ENCODE peak calls at places on chromosome 5, in six cellular contexts. One of them, this sample, is unnamed.

GRCh38 chr5:14250094-14250777 is 107.1 kb downstream of the TRIO start:
- DNase-seq in mesenchymal stem cell: peak; percentile 52
- DNase-seq in IMR-90: peak; percentile 86
- DNase-seq in trophoblast cell: peak; percentile 89
- DNase-seq in mesendoderm: peak; percentile 88
- DNase-seq in H1: no peak
- DNase-seq in this sample: peak; percentile 46

GRCh38 chr5:108858959-108859358 is 111.3 kb downstream of the FER start:
- DNase-seq in mesenchymal stem cell: peak; percentile 10
- DNase-seq in IMR-90: peak; percentile 44
- DNase-seq in trophoblast cell: no peak
- DNase-seq in mesendoderm: no peak
- DNase-seq in H1: no peak
- DNase-seq in this sample: no peak

GRCh38 chr5:131587541-131587940 is 47.5 kb downstream of the RAPGEF6 start:
- DNase-seq in mesenchymal stem cell: peak; percentile 19
- DNase-seq in IMR-90: peak; percentile 47
- DNase-seq in trophoblast cell: no peak
- DNase-seq in mesendoderm: peak; percentile 49
- DNase-seq in H1: no peak
- DNase-seq in this sample: no peak

GRCh38 chr5:102296229-102296817 is at the start of gene SLCO4C1:
- DNase-seq in mesenchymal stem cell: peak; percentile 73
- DNase-seq in IMR-90: no peak
- DNase-seq in trophoblast cell: peak; percentile 77
- DNase-seq in mesendoderm: peak; percentile 96
- DNase-seq in H1: peak; percentile 95
- DNase-seq in this sample: peak; percentile 76

GRCh38 chr5:29750453-29750852 is 1443.0 kb upstream of the CDH6 start:
- DNase-seq in mesenchymal stem cell: no peak
- DNase-seq in IMR-90: no peak
- DNase-seq in trophoblast cell: no peak
- DNase-seq in mesendoderm: no peak
- DNase-seq in H1: no peak
- DNase-seq in this sample: no peak

GRCh38 chr5:62206150-62206829 is 99.7 kb upstream of the KIF2A start:
- DNase-seq in mesenchymal stem cell: peak; percentile 2
- DNase-seq in IMR-90: no peak
- DNase-seq in trophoblast cell: no peak
- DNase-seq in mesendoderm: peak; percentile 85
- DNase-seq in H1: no peak
- DNase-seq in this sample: no peak

GRCh38 chr5:79774171-79774854 is 84.7 kb downstream of the CMYA5 start:
- DNase-seq in mesenchymal stem cell: peak; percentile 2
- DNase-seq in IMR-90: peak; percentile 4
- DNase-seq in trophoblast cell: peak; percentile 14
- DNase-seq in mesendoderm: peak; percentile 95
- DNase-seq in H1: peak; percentile 76
- DNase-seq in this sample: no peak

GRCh38 chr5:38634961-38635369 is 78.5 kb upstream of the LIFR start:
- DNase-seq in mesenchymal stem cell: no peak
- DNase-seq in IMR-90: no peak
- DNase-seq in trophoblast cell: peak; percentile 81
- DNase-seq in mesendoderm: peak; percentile 42
- DNase-seq in H1: no peak
- DNase-seq in this sample: no peak

GRCh38 chr5:6734243-6734695 is 21.0 kb downstream of the TENT4A start:
- DNase-seq in mesenchymal stem cell: no peak
- DNase-seq in IMR-90: peak; percentile 56
- DNase-seq in trophoblast cell: no peak
- DNase-seq in mesendoderm: no peak
- DNase-seq in H1: no peak
- DNase-seq in this sample: no peak

GRCh38 chr5:135944967-135945560 is 9.7 kb downstream of the LECT2 start:
- DNase-seq in mesenchymal stem cell: peak; percentile 84
- DNase-seq in IMR-90: peak; percentile 89
- DNase-seq in trophoblast cell: peak; percentile 65
- DNase-seq in mesendoderm: peak; percentile 83
- DNase-seq in H1: no peak
- DNase-seq in this sample: peak; percentile 61

GRCh38 chr5:115170128-115170923 is 618 bp upstream of the TRIM36 start:
- DNase-seq in mesenchymal stem cell: peak; percentile 38
- DNase-seq in IMR-90: peak; percentile 1
- DNase-seq in trophoblast cell: peak; percentile 44
- DNase-seq in mesendoderm: no peak
- DNase-seq in H1: peak; percentile 85
- DNase-seq in this sample: no peak

GRCh38 chr5:38922199-38922598 is 76.4 kb downstream of the OSMR start:
- DNase-seq in mesenchymal stem cell: peak; percentile 53
- DNase-seq in IMR-90: peak; percentile 51
- DNase-seq in trophoblast cell: peak; percentile 23
- DNase-seq in mesendoderm: peak; percentile 59
- DNase-seq in H1: peak; percentile 64
- DNase-seq in this sample: peak; percentile 26

GRCh38 chr5:90967443-90967842 is 408.8 kb downstream of the ADGRV1 start:
- DNase-seq in mesenchymal stem cell: no peak
- DNase-seq in IMR-90: no peak
- DNase-seq in trophoblast cell: no peak
- DNase-seq in mesendoderm: no peak
- DNase-seq in H1: no peak
- DNase-seq in this sample: no peak

GRCh38 chr5:979100-979817 is 29.3 kb upstream of the NKD2 start:
- DNase-seq in mesenchymal stem cell: no peak
- DNase-seq in IMR-90: no peak
- DNase-seq in trophoblast cell: no peak
- DNase-seq in mesendoderm: no peak
- DNase-seq in H1: no peak
- DNase-seq in this sample: no peak

GRCh38 chr5:111973946-111974345 is 217.0 kb upstream of the NREP start:
- DNase-seq in mesenchymal stem cell: no peak
- DNase-seq in IMR-90: no peak
- DNase-seq in trophoblast cell: no peak
- DNase-seq in mesendoderm: no peak
- DNase-seq in H1: no peak
- DNase-seq in this sample: no peak

GRCh38 chr5:42636946-42637345 is 119.7 kb upstream of the CCDC152 start:
- DNase-seq in mesenchymal stem cell: no peak
- DNase-seq in IMR-90: no peak
- DNase-seq in trophoblast cell: no peak
- DNase-seq in mesendoderm: no peak
- DNase-seq in H1: no peak
- DNase-seq in this sample: no peak

GRCh38 chr5:138139776-138140080 is 500 bp upstream of the NME5 start:
- DNase-seq in mesenchymal stem cell: no peak
- DNase-seq in IMR-90: no peak
- DNase-seq in trophoblast cell: no peak
- DNase-seq in mesendoderm: no peak
- DNase-seq in H1: no peak
- DNase-seq in this sample: no peak

GRCh38 chr5:172797800-172798199 is 26.8 kb upstream of the DUSP1 start:
- DNase-seq in mesenchymal stem cell: no peak
- DNase-seq in IMR-90: no peak
- DNase-seq in trophoblast cell: no peak
- DNase-seq in mesendoderm: no peak
- DNase-seq in H1: no peak
- DNase-seq in this sample: no peak

GRCh38 chr5:95823738-95824609 is 1.4 kb upstream of the GLRX start:
- DNase-seq in mesenchymal stem cell: peak; percentile 99
- DNase-seq in IMR-90: peak; percentile 97
- DNase-seq in trophoblast cell: peak; percentile 91
- DNase-seq in mesendoderm: peak; percentile 56
- DNase-seq in H1: no peak
- DNase-seq in this sample: no peak

GRCh38 chr5:89930591-89931383 is 478.8 kb downstream of the CETN3 start:
- DNase-seq in mesenchymal stem cell: peak; percentile 52
- DNase-seq in IMR-90: peak; percentile 37
- DNase-seq in trophoblast cell: no peak
- DNase-seq in mesendoderm: peak; percentile 37
- DNase-seq in H1: no peak
- DNase-seq in this sample: no peak

GRCh38 chr5:6202615-6203365 is 175.6 kb downstream of the MED10 start:
- DNase-seq in mesenchymal stem cell: no peak
- DNase-seq in IMR-90: no peak
- DNase-seq in trophoblast cell: no peak
- DNase-seq in mesendoderm: peak; percentile 52
- DNase-seq in H1: peak; percentile 66
- DNase-seq in this sample: no peak

GRCh38 chr5:41871866-41872265 is 1.6 kb upstream of the OXCT1 start:
- DNase-seq in mesenchymal stem cell: no peak
- DNase-seq in IMR-90: peak; percentile 33
- DNase-seq in trophoblast cell: no peak
- DNase-seq in mesendoderm: no peak
- DNase-seq in H1: no peak
- DNase-seq in this sample: no peak

GRCh38 chr5:73119492-73120157 is 750 bp upstream of the TMEM171 start:
- DNase-seq in mesenchymal stem cell: peak; percentile 20
- DNase-seq in IMR-90: no peak
- DNase-seq in trophoblast cell: no peak
- DNase-seq in mesendoderm: peak; percentile 40
- DNase-seq in H1: peak; percentile 74
- DNase-seq in this sample: no peak

DNA sequence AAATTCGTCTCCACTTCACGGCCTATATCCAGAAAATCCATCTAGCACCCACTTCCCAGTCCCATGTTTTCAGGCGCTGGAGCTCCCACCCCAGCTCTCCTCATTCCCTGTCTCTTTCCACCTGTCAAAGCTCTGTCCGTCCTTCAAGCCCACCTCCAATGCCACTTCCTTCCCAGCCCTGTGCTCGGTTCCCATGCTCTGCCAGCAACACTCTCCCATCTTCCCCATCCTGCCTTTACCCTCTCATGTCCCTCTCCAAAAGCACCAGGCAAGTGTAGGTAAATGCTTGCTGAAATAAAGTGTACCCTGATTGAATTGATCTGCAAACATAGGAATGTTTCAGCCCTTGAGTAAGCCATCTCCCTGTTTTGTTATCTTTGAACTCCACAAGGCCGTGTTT is 9.2 kb downstream of the DRD1 start:
- DNase-seq in mesenchymal stem cell: no peak
- DNase-seq in IMR-90: no peak
- DNase-seq in trophoblast cell: no peak
- DNase-seq in mesendoderm: peak; percentile 11
- DNase-seq in H1: no peak
- DNase-seq in this sample: no peak
- H3K4me3 ChIP-seq in mesenchymal stem cell: no peak overlapping the region
- H3K4me3 ChIP-seq in IMR-90: no peak overlapping the region
- H3K4me3 ChIP-seq in trophoblast cell: no peak overlapping the region
- H3K4me3 ChIP-seq in mesendoderm: no peak overlapping the region
- H3K4me3 ChIP-seq in H1: no peak overlapping the region
- H3K4me3 ChIP-seq in this sample: no peak overlapping the region

DNA sequence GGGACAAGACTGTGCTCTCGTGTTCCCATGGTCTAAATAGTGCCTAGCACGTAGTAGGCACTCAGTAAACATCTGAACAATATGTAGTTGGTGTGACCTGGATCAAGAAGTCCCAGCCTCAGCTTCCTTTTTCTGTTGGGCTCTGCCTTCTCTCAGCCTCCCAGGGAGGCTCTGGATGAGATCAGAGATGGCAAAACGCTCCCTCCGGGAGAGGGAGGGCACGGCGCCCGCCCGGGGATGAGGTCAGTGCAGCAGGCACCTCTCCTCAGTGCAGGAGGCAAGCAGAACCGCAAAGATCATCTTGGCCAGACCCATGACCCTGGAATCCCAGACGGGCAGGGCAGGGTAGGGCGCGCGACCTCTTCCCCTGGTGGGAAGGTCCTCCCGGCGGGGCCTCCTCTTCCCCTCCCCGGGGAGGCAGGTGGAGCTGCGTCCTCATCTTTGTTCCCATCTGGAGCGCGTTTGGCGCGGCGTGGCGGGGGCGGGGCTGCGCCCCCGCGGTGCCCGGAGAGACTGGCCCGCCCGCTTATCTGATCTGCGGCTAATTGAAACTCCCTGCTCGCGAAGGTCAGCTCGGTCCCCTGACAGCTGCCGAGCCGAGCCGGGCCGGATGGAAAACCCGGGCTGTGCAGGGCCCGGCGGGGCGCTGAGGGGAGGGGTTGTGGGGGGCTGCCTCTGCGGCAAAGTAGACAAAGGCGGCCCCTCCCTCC is 60.9 kb downstream of the CXXC5 start:
- DNase-seq in mesenchymal stem cell: peak; percentile 91
- DNase-seq in IMR-90: peak; percentile 28
- DNase-seq in trophoblast cell: no peak
- DNase-seq in mesendoderm: peak; percentile 97
- DNase-seq in H1: no peak
- DNase-seq in this sample: peak; percentile 79
- H3K27ac ChIP-seq in mesenchymal stem cell: peak overlapping the region; percentile 77
- H3K27ac ChIP-seq in IMR-90: no peak overlapping the region
- H3K27ac ChIP-seq in trophoblast cell: peak overlapping the region; percentile 93
- H3K27ac ChIP-seq in mesendoderm: peak overlapping the region; percentile 97
- H3K27ac ChIP-seq in H1: peak overlapping the region; percentile 13
- H3K27ac ChIP-seq in this sample: peak overlapping the region; percentile 72

GRCh38 chr5:141319699-141320098 is 885 bp downstream of the TAF7 start:
- DNase-seq in mesenchymal stem cell: no peak
- DNase-seq in IMR-90: no peak
- DNase-seq in trophoblast cell: no peak
- DNase-seq in mesendoderm: peak; percentile 3
- DNase-seq in H1: no peak
- DNase-seq in this sample: no peak
- H2AK5ac ChIP-seq in mesenchymal stem cell: no peak overlapping the region
- H2AK5ac ChIP-seq in IMR-90: no peak overlapping the region
- H2AK5ac ChIP-seq in trophoblast cell: no peak overlapping the region
- H2AK5ac ChIP-seq in mesendoderm: no peak overlapping the region
- H2AK5ac ChIP-seq in H1: peak overlapping the region; percentile 84
- H2AK5ac ChIP-seq in this sample: no peak overlapping the region

GRCh38 chr5:160469156-160470144 is 47.8 kb downstream of the PTTG1 start:
- DNase-seq in mesenchymal stem cell: no peak
- DNase-seq in IMR-90: no peak
- DNase-seq in trophoblast cell: no peak
- DNase-seq in mesendoderm: no peak
- DNase-seq in H1: no peak
- DNase-seq in this sample: no peak

GRCh38 chr5:160472482-160472881 is 50.8 kb downstream of the PTTG1 start:
- DNase-seq in mesenchymal stem cell: no peak
- DNase-seq in IMR-90: no peak
- DNase-seq in trophoblast cell: no peak
- DNase-seq in mesendoderm: no peak
- DNase-seq in H1: no peak
- DNase-seq in this sample: no peak

GRCh38 chr5:160473736-160474483 is 52.3 kb downstream of the PTTG1 start:
- DNase-seq in mesenchymal stem cell: no peak
- DNase-seq in IMR-90: no peak
- DNase-seq in trophoblast cell: no peak
- DNase-seq in mesendoderm: no peak
- DNase-seq in H1: no peak
- DNase-seq in this sample: no peak

GRCh38 chr5:160470437-160471341 is 49.0 kb downstream of the PTTG1 start:
- DNase-seq in mesenchymal stem cell: no peak
- DNase-seq in IMR-90: peak; percentile 58
- DNase-seq in trophoblast cell: no peak
- DNase-seq in mesendoderm: no peak
- DNase-seq in H1: no peak
- DNase-seq in this sample: no peak

DNA sequence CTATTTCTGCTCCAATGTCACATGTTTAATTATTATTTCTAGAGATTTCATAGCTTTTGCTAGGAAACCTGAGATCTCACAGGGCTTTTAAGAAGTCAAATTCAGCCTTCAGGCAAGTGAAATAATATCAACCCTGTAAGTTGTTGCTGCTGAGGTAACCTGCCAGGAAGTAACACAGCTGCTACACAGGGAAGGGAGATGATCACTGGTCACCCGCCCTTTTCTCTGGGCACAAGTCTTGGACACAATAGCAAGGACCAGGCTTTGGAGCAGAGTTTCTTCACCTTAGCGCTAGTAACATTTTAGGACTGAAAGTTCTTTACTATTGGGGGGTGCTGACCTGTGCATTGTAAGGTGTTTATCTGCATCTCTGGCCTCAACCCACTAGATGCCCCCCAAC is 50.1 kb downstream of the PTTG1 start:
- DNase-seq in mesenchymal stem cell: no peak
- DNase-seq in IMR-90: no peak
- DNase-seq in trophoblast cell: no peak
- DNase-seq in mesendoderm: no peak
- DNase-seq in H1: no peak
- DNase-seq in this sample: no peak
- H3K4me3 ChIP-seq in mesenchymal stem cell: no peak overlapping the region
- H3K4me3 ChIP-seq in IMR-90: no peak overlapping the region
- H3K4me3 ChIP-seq in trophoblast cell: no peak overlapping the region
- H3K4me3 ChIP-seq in mesendoderm: no peak overlapping the region
- H3K4me3 ChIP-seq in H1: no peak overlapping the region
- H3K4me3 ChIP-seq in this sample: no peak overlapping the region

This sample was measured in neuronal stem cell.